ENCODE peak calls at places on chromosomes 3 and 15, in ten cellular contexts. D, G, Y, A, K, B, S, M, W and T are unnamed samples.

GRCh38 chr3:42497009-42497731 is 5.3 kb upstream of the VIPR1 start:
- DNase-seq in S (peak), G (peak), W (no peak), D (peak), B (peak), Y (no peak), A (no peak), M (no peak), K (no peak), T (no peak)

GRCh38 chr15:46456431-46456830 is 821.6 kb downstream of the SQOR start:
- DNase-seq in B (no peak), K (no peak), S (no peak), W (no peak), D (no peak), M (no peak), A (no peak), Y (no peak), G (no peak), T (no peak)

GRCh38 chr15:45157056-45157455 is 27.3 kb downstream of the DUOX1 start:
- DNase-seq in D (no peak), Y (no peak), G (peak), A (no peak), S (peak), M (no peak), K (no peak), W (no peak), B (no peak), T (peak)

GRCh38 chr3:183895296-183895695 is 10.6 kb upstream of the PARL start:
- DNase-seq in D (peak), Y (no peak), S (peak), B (no peak), K (no peak), W (no peak), G (peak), A (no peak), M (no peak), T (peak)

GRCh38 chr3:98525494-98525893 is 2.8 kb upstream of the CLDND1 start:
- DNase-seq in G (no peak), B (no peak), M (no peak), D (no peak), W (no peak), K (no peak), S (no peak), Y (no peak), A (no peak), T (no peak)

GRCh38 chr3:127899769-127900168 is 15.3 kb upstream of the KBTBD12 start:
- DNase-seq in Y (no peak), A (no peak), B (no peak), D (no peak), G (no peak), M (no peak), W (no peak), S (no peak), K (no peak), T (no peak)

GRCh38 chr15:33021806-33022389 is 172.6 kb downstream of the FMN1 start:
- DNase-seq in B (no peak), S (peak), A (no peak), G (peak), D (peak), Y (no peak), W (peak), M (no peak), K (peak), T (peak)

GRCh38 chr15:43441316-43441715 is 51.6 kb downstream of the TP53BP1 start:
- DNase-seq in S (peak), Y (no peak), A (no peak), K (no peak), G (peak), B (no peak), D (peak), W (no peak), M (no peak), T (no peak)

GRCh38 chr15:78249131-78249530 is 14.8 kb upstream of the ACSBG1 start:
- DNase-seq in G (no peak), Y (no peak), B (no peak), W (no peak), K (no peak), D (no peak), M (no peak), A (no peak), S (no peak), T (no peak)

GRCh38 chr15:39589815-39590644 is 9.2 kb downstream of the THBS1 start:
- DNase-seq in K (no peak), S (no peak), G (peak), Y (no peak), A (no peak), W (no peak), M (no peak), D (no peak), B (no peak), T (no peak)

GRCh38 chr15:67836134-67836455 is 3.8 kb downstream of the RNU6-1 start:
- DNase-seq in Y (no peak), D (no peak), G (no peak), A (no peak), K (no peak), S (peak), B (no peak), M (no peak), W (no peak), T (no peak)
- H3K4me3 ChIP-seq in Y (peak), D (no peak), G (peak), A (peak), K (no peak), S (peak), B (peak), M (no peak), W (peak), T (peak)

DNA sequence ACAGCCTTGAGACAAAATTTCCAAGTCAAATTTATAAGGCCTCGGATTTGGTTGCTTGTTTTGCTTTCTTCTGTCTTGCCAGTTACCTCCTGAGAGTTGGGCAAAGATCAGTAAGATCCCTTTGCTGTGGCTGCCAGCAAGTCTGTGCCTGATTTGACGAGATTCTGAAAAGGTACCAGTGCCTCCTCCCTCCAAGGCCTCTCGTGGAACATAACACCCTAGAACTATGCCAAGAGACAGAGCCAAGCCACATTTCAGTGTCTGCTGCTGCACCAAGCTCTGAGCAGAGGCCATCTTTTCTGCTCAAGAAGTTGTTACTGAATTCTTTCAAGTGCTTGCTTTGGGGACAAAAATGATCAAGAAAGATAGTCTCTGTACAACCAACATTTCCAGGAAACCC is 61.0 kb downstream of the GTPBP8 start:
- DNase-seq in Y (no peak), B (no peak), S (peak), M (no peak), D (peak), A (no peak), K (peak), G (no peak), W (no peak), T (no peak)
- H3K4me3 ChIP-seq in Y (no peak), B (no peak), S (no peak), M (no peak), D (no peak), A (no peak), K (no peak), G (no peak), W (no peak), T (no peak)

GRCh38 chr15:70334286-70334685 is 236.6 kb upstream of the TLE3 start:
- DNase-seq in Y (no peak), W (no peak), K (no peak), S (no peak), D (no peak), M (no peak), B (no peak), G (no peak), A (no peak), T (no peak)
- H3K4me3 ChIP-seq in Y (no peak), W (no peak), K (no peak), S (no peak), D (no peak), M (no peak), B (no peak), G (no peak), A (no peak), T (no peak)

DNA sequence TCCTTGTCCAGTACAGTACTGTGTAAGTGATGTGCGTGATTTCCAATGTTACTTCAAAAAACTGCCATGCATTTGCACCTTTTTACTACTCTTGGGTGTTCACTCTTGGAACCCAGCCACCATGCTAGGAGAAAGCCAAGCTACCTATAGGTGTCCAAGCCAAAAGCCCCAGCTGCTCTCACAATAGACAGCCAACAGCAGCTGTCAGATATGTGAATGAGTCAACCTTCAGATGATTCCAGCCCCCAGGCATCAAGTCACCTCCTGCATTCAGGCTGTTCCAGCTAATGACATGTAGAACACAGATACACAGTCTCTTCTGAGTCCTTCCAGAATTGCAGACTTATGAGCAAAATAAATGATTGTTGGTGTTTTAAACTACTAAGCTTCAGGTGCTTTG is 417.7 kb upstream of the TGFBR2 start:
- DNase-seq in M (no peak), K (peak), G (peak), B (no peak), A (peak), S (peak), W (peak), Y (peak), D (no peak), T (peak)
- H3K4me3 ChIP-seq in M (no peak), K (no peak), G (no peak), B (no peak), A (no peak), S (no peak), W (no peak), Y (no peak), D (no peak), T (no peak)

GRCh38 chr3:181712190-181712504 is 422 bp downstream of the SOX2 start:
- DNase-seq in A (no peak), S (no peak), W (no peak), K (no peak), B (no peak), G (no peak), M (no peak), D (no peak), Y (no peak), T (no peak)
- H3K4me3 ChIP-seq in A (peak), S (peak), W (peak), K (peak), B (peak), G (no peak), M (peak), D (no peak), Y (peak), T (peak)